ENCODE peak calls at places on chromosome X, in nine cellular contexts. G, S, K, Y, I, Q, T, R and E are unnamed samples. For H3K4me1, the result is how much of the 10 kb centered on the place peaks cover.

GRCh38 chrX:102546818-102547493 is 30.4 kb upstream of the TMSB15A start:
- DNase-seq in G (no peak), S (no peak), K (no peak), Y (no peak), I (no peak), Q (no peak), T (no peak), R (no peak), E (no peak)

GRCh38 chrX:103215768-103216085 is 819 bp downstream of the BEX4 start:
- DNase-seq in G (no peak), S (peak), K (no peak), Y (peak), I (no peak), Q (no peak), T (no peak), R (no peak), E (peak)

GRCh38 chrX:76850851-76851250 is 423.3 kb downstream of the MAGEE1 start:
- DNase-seq in G (peak), S (no peak), K (peak), Y (no peak), I (no peak), Q (no peak), T (no peak), R (no peak), E (no peak)

GRCh38 chrX:111262086-111262485 is 8.2 kb downstream of the CAPN6 start:
- DNase-seq in G (no peak), S (peak), K (no peak), Y (no peak), I (no peak), Q (no peak), T (no peak), R (no peak), E (no peak)

GRCh38 chrX:53422091-53422914 is at the start of the genes RIBC1 and SMC1A:
- DNase-seq in G (peak), S (peak), K (peak), Y (peak), I (peak), Q (peak), T (peak), R (peak), E (peak)

GRCh38 chrX:153966841-153967535 is 4.6 kb downstream of the HCFC1 start:
- DNase-seq in G (no peak), S (no peak), K (no peak), Y (no peak), I (no peak), Q (no peak), T (no peak), R (peak), E (no peak)

GRCh38 chrX:41475611-41476241 is 28.6 kb downstream of the NYX start:
- DNase-seq in G (no peak), S (peak), K (no peak), Y (no peak), I (no peak), Q (no peak), T (no peak), R (no peak), E (peak)

GRCh38 chrX:130887392-130887791 is 15.6 kb downstream of the ENOX2 start:
- DNase-seq in G (no peak), S (no peak), K (no peak), Y (no peak), I (no peak), Q (no peak), T (no peak), R (no peak), E (no peak)

GRCh38 chrX:21412883-21413282 is 38.7 kb downstream of the CNKSR2 start:
- DNase-seq in G (peak), S (peak), K (no peak), Y (no peak), I (no peak), Q (peak), T (no peak), R (no peak), E (no peak)

GRCh38 chrX:137031517-137032377 is 2.0 kb downstream of the GPR101 start:
- DNase-seq in G (peak), S (peak), K (peak), Y (peak), I (peak), Q (peak), T (no peak), R (no peak), E (no peak)

DNA sequence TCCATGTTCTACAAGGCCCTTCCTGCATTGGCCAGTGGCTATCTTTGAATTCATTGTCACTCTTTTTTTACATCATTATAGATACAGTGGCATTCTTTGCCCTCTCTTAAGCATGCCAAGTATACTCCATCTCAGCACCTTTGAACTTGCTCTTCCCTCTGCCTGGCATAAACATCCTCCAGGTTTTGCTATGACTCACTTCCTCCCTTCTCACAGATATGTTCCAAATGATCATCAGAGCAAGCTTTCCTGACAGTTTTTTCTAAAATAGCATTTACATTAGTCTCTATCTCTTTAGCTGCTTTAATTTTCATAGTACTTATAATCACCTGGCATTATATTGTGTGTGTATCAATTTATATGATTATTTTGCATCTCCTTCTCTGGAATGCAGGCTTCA is 553.3 kb upstream of the MAGEB2 start:
- DNase-seq in G (peak), S (peak), K (peak), Y (no peak), I (no peak), Q (peak), T (no peak), R (no peak), E (no peak)
- H3K27ac ChIP-seq in G (peak), S (peak), K (peak), Y (no peak), I (no peak), Q (peak), T (no peak), R (no peak), E (no peak)

GRCh38 chrX:133374874-133375387 is 40.4 kb downstream of the GPC4 start:
- DNase-seq in G (no peak), S (peak), K (no peak), Y (no peak), I (no peak), Q (no peak), T (no peak), R (no peak), E (no peak)
- H3K4me1 ChIP-seq in G (under half), S (under half), K (under half), Y (under half), I (under half), Q (under half), T (under half), R (under half), E (under half)

DNA sequence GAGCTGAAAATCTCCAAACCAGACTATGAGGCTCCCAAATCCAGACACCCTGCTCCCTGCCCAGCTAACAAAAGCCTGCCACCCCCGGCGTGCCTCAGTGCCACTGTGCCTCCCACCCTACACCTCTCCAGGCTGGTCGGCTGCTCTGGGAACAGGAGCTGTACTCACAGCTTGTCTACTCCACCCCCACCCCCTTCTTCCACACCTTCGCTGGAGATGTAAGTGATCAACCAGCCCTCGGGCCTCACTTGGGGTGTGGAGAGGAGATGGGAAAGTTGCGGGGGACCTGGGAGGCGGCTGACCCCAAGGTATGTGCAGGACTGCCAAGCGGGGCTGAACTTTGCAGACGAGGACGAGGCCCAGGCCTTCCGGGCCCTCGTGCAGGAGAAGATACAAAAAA is 1.8 kb downstream of the WAS start:
- DNase-seq in G (no peak), S (no peak), K (no peak), Y (no peak), I (no peak), Q (no peak), T (no peak), R (no peak), E (no peak)
- H3K27ac ChIP-seq in G (no peak), S (no peak), K (no peak), Y (no peak), I (no peak), Q (no peak), T (no peak), R (no peak), E (no peak)

DNA sequence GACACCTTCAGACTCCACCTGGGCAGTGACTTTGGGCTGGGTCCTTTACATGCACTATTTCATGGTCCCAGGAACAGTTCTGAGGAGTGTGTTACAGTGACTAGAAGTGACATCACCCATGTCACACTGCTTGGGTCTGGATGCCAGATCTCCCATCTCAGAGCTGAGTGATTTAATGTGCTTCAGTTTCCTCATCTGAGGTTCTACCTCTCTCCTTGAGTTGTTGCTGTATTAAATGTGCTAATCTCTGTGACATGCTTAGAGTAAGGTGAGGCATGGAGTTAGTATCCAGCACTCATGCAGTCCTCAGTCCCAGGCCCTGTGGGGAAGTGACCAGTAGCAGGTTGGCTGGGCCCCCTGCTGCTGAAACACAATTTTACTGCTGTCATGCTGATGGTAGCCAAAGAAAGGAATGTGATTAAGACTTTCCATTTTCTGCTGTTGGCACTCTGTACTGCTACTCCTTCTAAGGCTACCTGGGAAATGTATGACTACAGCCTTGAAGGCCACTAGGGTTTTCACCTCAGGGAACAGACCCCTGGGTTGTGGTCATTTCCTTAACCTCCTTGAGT is 639.6 kb downstream of the MID1IP1 start:
- DNase-seq in G (no peak), S (no peak), K (no peak), Y (no peak), I (no peak), Q (no peak), T (no peak), R (no peak), E (no peak)
- H3K4me1 ChIP-seq in G (under half), S (under half), K (under half), Y (under half), I (under half), Q (under half), T (under half), R (under half), E (under half)

GRCh38 chrX:148466292-148466691 is 34.1 kb upstream of the AFF2 start:
- DNase-seq in G (no peak), S (no peak), K (no peak), Y (no peak), I (no peak), Q (peak), T (no peak), R (no peak), E (no peak)

DNA sequence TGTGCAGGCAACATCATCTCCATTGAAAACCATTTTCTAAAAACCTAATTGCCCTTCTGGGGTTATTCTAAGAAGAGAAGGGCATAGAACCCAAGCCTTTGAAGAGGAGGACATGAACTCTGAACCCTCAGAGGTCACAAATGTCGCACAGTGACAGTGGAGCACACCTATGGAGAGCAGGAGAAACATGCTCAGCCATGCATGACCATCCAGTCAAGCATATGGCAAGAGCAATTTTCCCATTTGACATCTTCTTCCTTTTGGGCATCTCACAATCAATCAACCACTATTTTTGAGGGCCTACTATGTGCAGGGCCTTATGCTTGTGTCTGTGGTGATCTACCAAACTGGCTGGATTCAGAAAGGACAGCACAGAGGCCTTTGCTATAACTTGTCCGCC is 30.1 kb upstream of the AFF2 start:
- DNase-seq in G (no peak), S (no peak), K (no peak), Y (no peak), I (no peak), Q (no peak), T (no peak), R (no peak), E (no peak)
- H3K27ac ChIP-seq in G (no peak), S (no peak), K (no peak), Y (no peak), I (no peak), Q (no peak), T (no peak), R (no peak), E (no peak)